ENCODE peak calls at places on chromosome 15, in seven cellular contexts. O is NT2/D1, Q is heart left ventricle, A is PC-9, P is PC-3, B is adrenal gland, D is psoas muscle. R is an unnamed sample.

GRCh38 chr15:89783111-89783860 is 7.2 kb downstream of the MESP2 start:
- DNase-seq in B (no peak), A (peak; percentile 55), P (no peak), D (no peak), O (peak; percentile 67), Q (no peak), R (no peak)

GRCh38 chr15:65460948-65461347 is 38.2 kb upstream of the IGDCC4 start:
- DNase-seq in O (no peak), A (no peak), D (no peak), Q (no peak), B (no peak), P (no peak), R (no peak)

GRCh38 chr15:27601239-27601942 is 497.7 kb downstream of the OCA2 start:
- DNase-seq in Q (no peak), O (peak; percentile 2), A (no peak), B (no peak), D (no peak), P (peak; percentile 51), R (no peak)

GRCh38 chr15:81351651-81352050 is 22.4 kb downstream of the TMC3 start:
- DNase-seq in O (no peak), P (no peak), D (no peak), B (no peak), Q (no peak), A (no peak), R (no peak)

GRCh38 chr15:91866971-91867372 is 13.5 kb downstream of the SLCO3A1 start:
- DNase-seq in P (no peak), B (peak; percentile 70), A (no peak), Q (peak; percentile 89), O (no peak), D (peak; percentile 62), R (peak; percentile 12)

GRCh38 chr15:92468987-92469386 is 75.3 kb downstream of the ST8SIA2 start:
- DNase-seq in Q (no peak), A (no peak), O (no peak), D (no peak), B (no peak), P (no peak), R (no peak)

GRCh38 chr15:66249623-66250174 is 3.9 kb downstream of the MEGF11 start:
- DNase-seq in Q (no peak), A (no peak), D (no peak), O (no peak), P (no peak), B (no peak), R (no peak)

GRCh38 chr15:91099616-91100560 is at the start of gene SV2B:
- DNase-seq in P (peak; percentile 28), O (no peak), A (no peak), D (peak; percentile 33), Q (peak; percentile 38), B (peak; percentile 41), R (peak; percentile 41)

GRCh38 chr15:97140216-97140615 is 809.7 kb downstream of the NR2F2 start:
- DNase-seq in B (no peak), P (no peak), A (no peak), O (no peak), Q (no peak), D (no peak), R (no peak)

DNA sequence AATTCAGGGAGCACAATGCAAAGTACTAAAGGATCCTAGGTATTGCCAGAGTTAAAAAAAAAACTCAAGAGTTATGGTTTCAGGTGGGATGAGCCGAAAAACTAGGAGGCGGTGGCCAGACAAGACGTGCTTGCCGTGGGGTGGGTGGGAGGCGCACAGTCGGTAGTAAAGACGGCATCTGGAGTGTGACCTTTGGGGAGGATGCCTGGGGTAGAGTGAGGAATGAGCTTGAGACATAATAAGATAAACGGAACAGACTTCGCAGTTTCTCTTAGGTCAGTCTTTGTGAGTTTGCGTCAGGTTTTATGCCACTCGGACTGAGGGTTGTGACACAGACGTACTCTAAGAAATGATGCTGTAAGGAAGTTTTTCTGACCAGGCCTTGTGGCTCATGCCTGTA is 139.6 kb downstream of the LRRK1 start:
- DNase-seq in D (no peak), B (no peak), A (no peak), Q (no peak), P (no peak), O (no peak), R (no peak)
- H3K36me3 ChIP-seq in D (no peaks in the 10 kb centered on the region), B (no peaks in the 10 kb centered on the region), A (no peaks in the 10 kb centered on the region), Q (no peaks in the 10 kb centered on the region), P (no peaks in the 10 kb centered on the region), O (peaks cover 35% of the 10 kb centered on the region), R (peaks cover 96% of the 10 kb centered on the region)

GRCh38 chr15:101210466-101210865 is 41.4 kb downstream of the CHSY1 start:
- DNase-seq in Q (no peak), A (no peak), O (no peak), B (no peak), P (no peak), D (no peak), R (peak; percentile 35)
- H3K4me1 ChIP-seq in Q (peaks cover 39% of the 10 kb centered on the region), A (no peaks in the 10 kb centered on the region), O (no peaks in the 10 kb centered on the region), B (peaks cover 77% of the 10 kb centered on the region), P (no peaks in the 10 kb centered on the region), D (peaks cover 36% of the 10 kb centered on the region), R (peaks cover 19% of the 10 kb centered on the region)

GRCh38 chr15:40340038-40340739 is 550 bp downstream of the CCDC9B start:
- DNase-seq in D (peak; percentile 85), P (peak; percentile 52), O (no peak), Q (peak; percentile 94), A (no peak), B (peak; percentile 89), R (peak; percentile 80)

GRCh38 chr15:40340740-40341400 is at the start of gene CCDC9B:
- DNase-seq in B (peak; percentile 95), D (peak; percentile 92), A (peak; percentile 81), P (peak; percentile 93), Q (peak; percentile 92), O (no peak), R (peak; percentile 97)

GRCh38 chr15:40338041-40338657 is 2.6 kb downstream of the CCDC9B start:
- DNase-seq in P (peak; percentile 73), A (peak; percentile 63), D (peak; percentile 70), O (peak; percentile 63), B (peak; percentile 72), Q (peak; percentile 85), R (peak; percentile 74)

GRCh38 chr15:40338921-40339620 is 1.7 kb downstream of the CCDC9B start:
- DNase-seq in Q (peak; percentile 79), O (no peak), B (no peak), P (peak; percentile 99), A (peak; percentile 95), D (peak; percentile 65), R (peak; percentile 86)

DNA sequence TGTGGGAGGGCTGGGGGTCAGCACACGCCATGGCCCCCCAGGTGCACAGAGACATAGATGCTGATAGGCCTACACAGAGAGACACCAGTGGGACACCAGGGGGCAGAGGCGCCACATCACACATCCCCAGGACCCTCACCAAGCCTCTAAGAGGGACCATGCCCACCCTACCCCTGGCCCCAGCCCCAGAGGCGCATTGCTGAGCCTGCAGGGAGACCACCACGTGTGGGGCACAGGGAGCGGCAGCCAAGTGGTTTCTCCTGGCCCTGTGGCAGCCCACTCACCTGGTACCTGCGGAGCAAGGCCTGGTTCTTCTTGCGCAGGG is 1.2 kb downstream of the CCDC9B start:
- DNase-seq in P (no peak), A (no peak), B (no peak), D (no peak), Q (peak; percentile 37), O (no peak), R (no peak)
- H3K4me3 ChIP-seq in P (peak overlapping the region; percentile 75), A (peak overlapping the region; percentile 94), B (no peak overlapping the region), D (peak overlapping the region; percentile 66), Q (peak overlapping the region; percentile 57), O (no peak overlapping the region), R (peak overlapping the region; percentile 73)

GRCh38 chr15:37131639-37132038 is 31.3 kb upstream of the MEIS2 start:
- DNase-seq in B (no peak), P (no peak), O (no peak), A (no peak), D (no peak), Q (no peak), R (no peak)
- H3K36me3 ChIP-seq in B (no peaks in the 10 kb centered on the region), P (no peaks in the 10 kb centered on the region), O (no peaks in the 10 kb centered on the region), A (no peaks in the 10 kb centered on the region), D (no peaks in the 10 kb centered on the region), Q (no peaks in the 10 kb centered on the region), R (no peaks in the 10 kb centered on the region)

GRCh38 chr15:41887893-41888292 is 6.0 kb downstream of the SPTBN5 start:
- DNase-seq in Q (peak; percentile 21), O (no peak), D (no peak), B (no peak), P (no peak), A (no peak), R (no peak)
- H3K4me1 ChIP-seq in Q (peaks cover 5% of the 10 kb centered on the region), O (peaks cover 12% of the 10 kb centered on the region), D (no peaks in the 10 kb centered on the region), B (peaks cover 4% of the 10 kb centered on the region), P (no peaks in the 10 kb centered on the region), A (no peaks in the 10 kb centered on the region), R (no peaks in the 10 kb centered on the region)

R was measured in adipocyte.